ENCODE peak calls at places on chromosomes 12 and 14, in six cellular contexts. D is fibroblast of pulmonary artery; I is activated CD4-positive, alpha-beta T cell treated with anti-CD3 and anti-CD28 coated beads for 36 hours; M is cardiac fibroblast; V is CD8-positive, alpha-beta T cell; L is AG08396. Y is an unnamed sample.

GRCh38 chr14:97162621-97163020 is 365.4 kb downstream of the VRK1 start:
- DNase-seq in D (no peak), I (no peak), M (no peak), V (no peak), L (no peak), Y (no peak)

GRCh38 chr14:71289536-71289935 is 382.3 kb downstream of the PCNX1 start:
- DNase-seq in D (no peak), I (peak; percentile 25), M (no peak), V (no peak), L (no peak), Y (no peak)

GRCh38 chr12:124603910-124604775 is 36.7 kb upstream of the NCOR2 start:
- DNase-seq in D (no peak), I (no peak), M (no peak), V (no peak), L (no peak), Y (no peak)

GRCh38 chr12:14777271-14777670 is 26.0 kb downstream of the WBP11 start:
- DNase-seq in D (peak; percentile 28), I (no peak), M (peak; percentile 33), V (no peak), L (no peak), Y (no peak)

GRCh38 chr12:109500406-109501185 is 23.2 kb downstream of the UBE3B start:
- DNase-seq in D (no peak), I (no peak), M (no peak), V (no peak), L (no peak), Y (no peak)

GRCh38 chr14:63726499-63726898 is 1.4 kb downstream of the SGPP1 start:
- DNase-seq in D (no peak), I (no peak), M (peak; percentile 5), V (no peak), L (peak; percentile 10), Y (peak; percentile 26)

GRCh38 chr14:99753225-99754140 is 39.7 kb upstream of the EML1 start:
- DNase-seq in D (no peak), I (no peak), M (no peak), V (no peak), L (no peak), Y (peak; percentile 35)

GRCh38 chr14:77268989-77269595 is 1.9 kb downstream of the NGB start:
- DNase-seq in D (no peak), I (no peak), M (no peak), V (no peak), L (no peak), Y (no peak)

GRCh38 chr12:92912672-92913071 is 16.4 kb downstream of the EEA1 start:
- DNase-seq in D (no peak), I (no peak), M (no peak), V (no peak), L (no peak), Y (no peak)

GRCh38 chr12:7588703-7589329 is 76.9 kb downstream of the APOBEC1 start:
- DNase-seq in D (peak; percentile 35), I (peak; percentile 62), M (peak; percentile 78), V (no peak), L (peak; percentile 65), Y (peak; percentile 62)

GRCh38 chr14:26174395-26174794 is 423.4 kb downstream of the NOVA1 start:
- DNase-seq in D (no peak), I (no peak), M (peak; percentile 4), V (no peak), L (no peak), Y (no peak)

GRCh38 chr14:72781476-72782181 is 112.3 kb downstream of the DPF3 start:
- DNase-seq in D (peak; percentile 73), I (no peak), M (peak; percentile 86), V (no peak), L (peak; percentile 61), Y (peak; percentile 59)

GRCh38 chr12:64496839-64497400 is 45.0 kb downstream of the TBK1 start:
- DNase-seq in D (no peak), I (no peak), M (no peak), V (no peak), L (no peak), Y (no peak)

GRCh38 chr14:75535164-75535898 is 13.1 kb downstream of the BATF start:
- DNase-seq in D (no peak), I (no peak), M (no peak), V (no peak), L (no peak), Y (no peak)

GRCh38 chr12:41850046-41850445 is 294.6 kb downstream of the GXYLT1 start:
- DNase-seq in D (no peak), I (no peak), M (no peak), V (no peak), L (no peak), Y (peak; percentile 73)

GRCh38 chr14:34843011-34843554 is 32.1 kb downstream of the BAZ1A start:
- DNase-seq in D (peak; percentile 88), I (peak; percentile 54), M (peak; percentile 75), V (no peak), L (peak; percentile 40), Y (peak; percentile 57)

GRCh38 chr12:111298583-111299436 is 70.1 kb downstream of the PHETA1 start:
- DNase-seq in D (peak; percentile 60), I (peak; percentile 76), M (peak; percentile 58), V (no peak), L (peak; percentile 77), Y (peak; percentile 41)

GRCh38 chr12:68290126-68290525 is 36.7 kb upstream of the IL22 start:
- DNase-seq in D (no peak), I (peak; percentile 49), M (no peak), V (no peak), L (no peak), Y (no peak)

GRCh38 chr12:81162725-81163124 is 84.8 kb downstream of the ACSS3 start:
- DNase-seq in D (no peak), I (no peak), M (no peak), V (no peak), L (no peak), Y (no peak)

GRCh38 chr12:130137141-130138018 is 24.9 kb upstream of the FZD10 start:
- DNase-seq in D (no peak), I (peak; percentile 37), M (no peak), V (no peak), L (no peak), Y (no peak)

GRCh38 chr12:47326190-47326589 is 246.4 kb upstream of the AMIGO2 start:
- DNase-seq in D (no peak), I (no peak), M (no peak), V (no peak), L (no peak), Y (no peak)

GRCh38 chr14:52258783-52259182 is 8.7 kb upstream of the PTGDR start:
- DNase-seq in D (no peak), I (no peak), M (no peak), V (no peak), L (no peak), Y (no peak)

GRCh38 chr14:21106506-21107359 is 5.9 kb downstream of the TMEM253 start:
- DNase-seq in D (peak; percentile 86), I (peak; percentile 90), M (peak; percentile 85), V (peak; percentile 56), L (peak; percentile 70), Y (peak; percentile 69)

GRCh38 chr12:4030938-4031702 is 157.9 kb upstream of the PARP11 start:
- DNase-seq in D (peak; percentile 97), I (peak; percentile 84), M (peak; percentile 96), V (peak; percentile 48), L (peak; percentile 100), Y (peak; percentile 90)

GRCh38 chr12:67720383-67720856 is 71.9 kb downstream of the DYRK2 start:
- DNase-seq in D (peak; percentile 22), I (no peak), M (peak; percentile 68), V (no peak), L (peak; percentile 38), Y (no peak)

GRCh38 chr14:57833304-57833703 is 32.6 kb downstream of the SLC35F4 start:
- DNase-seq in D (peak; percentile 85), I (no peak), M (peak; percentile 98), V (no peak), L (peak; percentile 60), Y (no peak)

GRCh38 chr14:89237923-89238529 is 179.0 kb downstream of the FOXN3 start:
- DNase-seq in D (peak; percentile 30), I (no peak), M (peak; percentile 38), V (no peak), L (no peak), Y (no peak)

GRCh38 chr14:94112513-94113060 is 2.1 kb downstream of the IFI27 start:
- DNase-seq in D (no peak), I (no peak), M (no peak), V (no peak), L (no peak), Y (no peak)